ENCODE peak calls at places on chromosomes 2 and 18, in five cellular contexts. R is cardiac septum; K is activated CD4-positive, alpha-beta T cell treated with anti-CD3 and anti-CD28 coated beads for 4 hours; M is T-helper 1 cell; Z is astrocyte. W is an unnamed sample.

GRCh38 chr2:228709788-228710371 is 528.4 kb upstream of the SPHKAP start:
- DNase-seq in R (no peak), K (no peak), M (no peak), Z (no peak), W (no peak)

GRCh38 chr2:172179045-172179742 is 76.5 kb upstream of the DLX2 start:
- DNase-seq in R (no peak), K (no peak), M (no peak), Z (peak), W (no peak)

GRCh38 chr2:217204358-217204757 is 344.5 kb upstream of the TNP1 start:
- DNase-seq in R (no peak), K (no peak), M (no peak), Z (peak), W (no peak)

GRCh38 chr2:109285244-109285651 is 156.2 kb downstream of the SH3RF3 start:
- DNase-seq in R (no peak), K (no peak), M (no peak), Z (peak), W (no peak)

GRCh38 chr2:240686460-240686859 is 3.8 kb upstream of the AQP12B start:
- DNase-seq in R (no peak), K (no peak), M (no peak), Z (no peak), W (no peak)

GRCh38 chr2:71927757-71928715 is 219.6 kb downstream of the CYP26B1 start:
- DNase-seq in R (no peak), K (no peak), M (no peak), Z (no peak), W (no peak)

GRCh38 chr2:95314598-95314963 is 17.4 kb downstream of the KCNIP3 start:
- DNase-seq in R (no peak), K (no peak), M (no peak), Z (no peak), W (no peak)

GRCh38 chr2:146295080-146295670 is 1549.7 kb upstream of the ACVR2A start:
- DNase-seq in R (no peak), K (no peak), M (no peak), Z (peak), W (no peak)

GRCh38 chr18:27062802-27063201 is 122.3 kb downstream of the CHST9 start:
- DNase-seq in R (no peak), K (no peak), M (no peak), Z (no peak), W (no peak)

GRCh38 chr2:18520605-18521031 is 39.8 kb downstream of the RDH14 start:
- DNase-seq in R (peak), K (peak), M (peak), Z (peak), W (peak)

GRCh38 chr2:200252661-200253067 is 53.8 kb upstream of the SPATS2L start:
- DNase-seq in R (no peak), K (no peak), M (no peak), Z (peak), W (no peak)

GRCh38 chr2:23486676-23487075 is 101.7 kb downstream of the KLHL29 start:
- DNase-seq in R (no peak), K (no peak), M (no peak), Z (no peak), W (no peak)

GRCh38 chr2:206020151-206020550 is 65.8 kb downstream of the INO80D start:
- DNase-seq in R (no peak), K (no peak), M (no peak), Z (no peak), W (no peak)

GRCh38 chr2:168478206-168478605 is 22.1 kb downstream of the CERS6 start:
- DNase-seq in R (no peak), K (no peak), M (no peak), Z (no peak), W (no peak)

GRCh38 chr2:217489145-217489960 is 513.4 kb downstream of the TNS1 start:
- DNase-seq in R (no peak), K (no peak), M (no peak), Z (peak), W (peak)

GRCh38 chr18:63286926-63287325 is 32.6 kb downstream of the BCL2 start:
- DNase-seq in R (no peak), K (no peak), M (no peak), Z (no peak), W (no peak)

GRCh38 chr2:15939854-15940660 is at the start of gene MYCN:
- DNase-seq in R (no peak), K (peak), M (peak), Z (peak), W (peak)

GRCh38 chr2:219081701-219082331 is 21.1 kb upstream of the IHH start:
- DNase-seq in R (no peak), K (no peak), M (no peak), Z (no peak), W (no peak)

GRCh38 chr2:232839680-232840079 is 30.4 kb upstream of the SNORC start:
- DNase-seq in R (peak), K (no peak), M (no peak), Z (no peak), W (no peak)

GRCh38 chr18:28801876-28802275 is 624.9 kb upstream of the CDH2 start:
- DNase-seq in R (no peak), K (no peak), M (no peak), Z (no peak), W (no peak)